ENCODE peak calls at places on chromosomes 12 and 14, in seven cellular contexts. X, J, W, R, A, M and Q are unnamed samples.

GRCh38 chr14:102293784-102294183 is 11.2 kb downstream of the MOK start:
- DNase-seq in A (no peak), R (no peak), W (no peak), J (no peak), X (no peak), M (no peak), Q (no peak)

GRCh38 chr14:54815016-54815415 is 87.6 kb downstream of the GCH1 start:
- DNase-seq in X (no peak), M (no peak), W (no peak), J (no peak), A (no peak), R (no peak), Q (no peak)

GRCh38 chr12:58026892-58027891 is 85.8 kb downstream of the ATP23 start:
- DNase-seq in W (no peak), A (peak; percentile 18), M (no peak), J (no peak), R (no peak), X (no peak), Q (no peak)

GRCh38 chr12:26630546-26631027 is 202.4 kb downstream of the ITPR2 start:
- DNase-seq in R (no peak), A (peak; percentile 33), J (no peak), M (no peak), X (peak; percentile 57), W (no peak), Q (no peak)

GRCh38 chr12:120413901-120414695 is 23.8 kb upstream of the COX6A1 start:
- DNase-seq in J (no peak), W (peak; percentile 9), M (no peak), R (no peak), A (peak; percentile 73), X (no peak), Q (no peak)

GRCh38 chr12:121124402-121125109 is 8.1 kb upstream of the P2RX7 start:
- DNase-seq in J (no peak), W (no peak), X (no peak), M (no peak), A (no peak), R (no peak), Q (no peak)

GRCh38 chr12:124684971-124685688 is 117.7 kb upstream of the NCOR2 start:
- DNase-seq in X (peak; percentile 69), A (no peak), M (no peak), R (no peak), J (peak; percentile 52), W (no peak), Q (no peak)

GRCh38 chr14:64279719-64280668 is 14.2 kb downstream of the ESR2 start:
- DNase-seq in A (no peak), W (no peak), J (no peak), M (no peak), X (no peak), R (no peak), Q (no peak)

GRCh38 chr12:107549786-107550480 is 135.7 kb upstream of the PWP1 start:
- DNase-seq in J (no peak), R (no peak), M (no peak), W (no peak), A (no peak), X (no peak), Q (no peak)

GRCh38 chr14:77044776-77045569 is 16.5 kb upstream of the IRF2BPL start:
- DNase-seq in J (no peak), X (no peak), A (no peak), M (no peak), W (no peak), R (no peak), Q (no peak)

GRCh38 chr12:3493225-3494049 is 2.4 kb downstream of the PRMT8 start:
- DNase-seq in R (peak; percentile 12), A (peak; percentile 61), M (no peak), W (no peak), X (no peak), J (no peak), Q (peak; percentile 26)

GRCh38 chr14:101683365-101683764 is 78.1 kb upstream of the PPP2R5C start:
- DNase-seq in W (no peak), M (no peak), J (no peak), A (no peak), X (no peak), R (no peak), Q (no peak)

GRCh38 chr14:67276131-67276530 is 34.9 kb downstream of the PALS1 start:
- DNase-seq in J (no peak), X (no peak), R (no peak), M (no peak), W (no peak), A (no peak), Q (no peak)

GRCh38 chr12:110825530-110825929 is 21.3 kb upstream of the CCDC63 start:
- DNase-seq in A (no peak), W (no peak), R (no peak), M (no peak), X (no peak), J (no peak), Q (no peak)

GRCh38 chr14:53062856-53063255 is 90.3 kb downstream of the DDHD1 start:
- DNase-seq in J (no peak), W (no peak), R (no peak), M (no peak), A (no peak), X (no peak), Q (no peak)

GRCh38 chr12:650983-651382 is 12.3 kb downstream of the NINJ2 start:
- DNase-seq in X (no peak), R (no peak), W (no peak), M (no peak), J (no peak), A (no peak), Q (no peak)

GRCh38 chr12:74043343-74043742 is 494.3 kb upstream of the ATXN7L3B start:
- DNase-seq in J (no peak), W (no peak), X (peak; percentile 86), A (no peak), R (no peak), M (no peak), Q (no peak)

GRCh38 chr14:81066672-81067071 is 111.3 kb downstream of the TSHR start:
- DNase-seq in J (no peak), A (no peak), M (no peak), W (no peak), X (no peak), R (no peak), Q (no peak)

GRCh38 chr14:92984082-92984788 is 61.3 kb downstream of the CHGA start:
- DNase-seq in M (no peak), W (no peak), J (no peak), A (no peak), X (no peak), R (no peak), Q (no peak)

GRCh38 chr14:63727231-63727735 is 582 bp downstream of the SGPP1 start:
- DNase-seq in M (peak; percentile 10), R (peak; percentile 25), W (peak; percentile 18), A (peak; percentile 49), X (no peak), J (no peak), Q (no peak)

GRCh38 chr14:105126126-105126969 is 42.2 kb downstream of the JAG2 start:
- DNase-seq in J (no peak), R (no peak), M (no peak), X (no peak), W (no peak), A (no peak), Q (no peak)